ENCODE peak calls at places on chromosomes 6 and 20, in eight cellular contexts. Q is ovary, J is A549, E is K562, C is stomach, O is upper lobe of left lung, N is SK-N-SH, B is transverse colon. G is an unnamed sample.

GRCh38 chr6:155216312-155217028 is 47.3 kb upstream of the CLDN20 start:
- DNase-seq in Q (no peak), J (no peak), E (no peak), C (no peak), O (no peak), N (no peak), B (no peak), G (no peak)

GRCh38 chr20:48040491-48040890 is 255.2 kb upstream of the SULF2 start:
- DNase-seq in Q (no peak), J (no peak), E (no peak), C (no peak), O (no peak), N (no peak), B (no peak), G (no peak)

GRCh38 chr20:57398231-57398821 is 7.1 kb downstream of the RBM38 start:
- DNase-seq in Q (peak), J (no peak), E (no peak), C (peak), O (peak), N (no peak), B (peak), G (no peak)

GRCh38 chr6:134921276-134921979 is 28.5 kb downstream of the ALDH8A1 start:
- DNase-seq in Q (no peak), J (no peak), E (no peak), C (no peak), O (no peak), N (no peak), B (no peak), G (no peak)

GRCh38 chr6:164928366-164929154 is 380.8 kb downstream of the C6orf118 start:
- DNase-seq in Q (no peak), J (no peak), E (no peak), C (no peak), O (no peak), N (peak), B (no peak), G (no peak)

GRCh38 chr6:44624226-44624625 is 236.7 kb downstream of the CDC5L start:
- DNase-seq in Q (no peak), J (no peak), E (no peak), C (no peak), O (no peak), N (no peak), B (no peak), G (no peak)

GRCh38 chr20:47790032-47790965 is 5.0 kb upstream of the SULF2 start:
- DNase-seq in Q (no peak), J (no peak), E (no peak), C (no peak), O (no peak), N (peak), B (no peak), G (no peak)

GRCh38 chr6:98835149-98836024 is 1.0 kb downstream of the POU3F2 start:
- DNase-seq in Q (no peak), J (no peak), E (no peak), C (no peak), O (no peak), N (peak), B (no peak), G (no peak)

GRCh38 chr6:138099832-138100231 is 7.4 kb downstream of the PERP start:
- DNase-seq in Q (no peak), J (no peak), E (no peak), C (no peak), O (no peak), N (no peak), B (no peak), G (no peak)

GRCh38 chr20:51014797-51015722 is 7.8 kb downstream of the KCNG1 start:
- DNase-seq in Q (no peak), J (peak), E (peak), C (peak), O (no peak), N (peak), B (peak), G (no peak)

GRCh38 chr6:16743661-16744210 is 17.5 kb downstream of the ATXN1 start:
- DNase-seq in Q (no peak), J (no peak), E (no peak), C (no peak), O (no peak), N (no peak), B (no peak), G (no peak)

GRCh38 chr6:17968081-17968518 is 19.3 kb downstream of the KIF13A start:
- DNase-seq in Q (no peak), J (no peak), E (peak), C (no peak), O (no peak), N (no peak), B (no peak), G (no peak)

GRCh38 chr6:69768664-69769063 is 28.1 kb downstream of the LMBRD1 start:
- DNase-seq in Q (no peak), J (no peak), E (no peak), C (no peak), O (no peak), N (no peak), B (no peak), G (no peak)

GRCh38 chr6:907928-908327 is 215.0 kb upstream of the EXOC2 start:
- DNase-seq in Q (no peak), J (no peak), E (no peak), C (no peak), O (no peak), N (no peak), B (no peak), G (no peak)

GRCh38 chr20:49675368-49676151 is 38.1 kb downstream of the B4GALT5 start:
- DNase-seq in Q (no peak), J (peak), E (peak), C (no peak), O (no peak), N (no peak), B (peak), G (no peak)

GRCh38 chr6:21110684-21111398 is 482.7 kb upstream of the SOX4 start:
- DNase-seq in Q (no peak), J (no peak), E (no peak), C (no peak), O (no peak), N (no peak), B (no peak), G (no peak)

GRCh38 chr6:107971181-107971580 is 13.2 kb upstream of the SEC63 start:
- DNase-seq in Q (no peak), J (no peak), E (no peak), C (no peak), O (no peak), N (no peak), B (no peak), G (no peak)

GRCh38 chr20:8757146-8757545 is 311.7 kb upstream of the PLCB4 start:
- DNase-seq in Q (no peak), J (no peak), E (no peak), C (no peak), O (no peak), N (no peak), B (no peak), G (no peak)

GRCh38 chr6:30067460-30068139 is 602 bp downstream of the PPP1R11 start:
- DNase-seq in Q (peak), J (peak), E (no peak), C (no peak), O (no peak), N (peak), B (no peak), G (no peak)

GRCh38 chr6:108638993-108639392 is 78.3 kb downstream of the FOXO3 start:
- DNase-seq in Q (no peak), J (no peak), E (no peak), C (no peak), O (no peak), N (no peak), B (no peak), G (no peak)

GRCh38 chr6:24428615-24429014 is 25.9 kb downstream of the MRS2 start:
- DNase-seq in Q (no peak), J (no peak), E (no peak), C (no peak), O (no peak), N (no peak), B (no peak), G (no peak)

GRCh38 chr6:157184202-157185015 is 138.9 kb downstream of the TMEM242 start:
- DNase-seq in Q (peak), J (peak), E (peak), C (peak), O (peak), N (peak), B (peak), G (peak)

GRCh38 chr6:112682088-112682487 is 335.0 kb downstream of the RFPL4B start:
- DNase-seq in Q (no peak), J (no peak), E (no peak), C (no peak), O (no peak), N (no peak), B (no peak), G (no peak)

GRCh38 chr6:2749972-2750600 is 636 bp downstream of the MYLK4 start:
- DNase-seq in Q (peak), J (peak), E (peak), C (peak), O (peak), N (peak), B (peak), G (peak)

GRCh38 chr20:3681931-3682820 is at the start of gene ADAM33:
- DNase-seq in Q (peak), J (no peak), E (no peak), C (peak), O (no peak), N (peak), B (peak), G (peak)

GRCh38 chr6:124964764-124965105 is 2.5 kb downstream of the RNF217 start:
- DNase-seq in Q (no peak), J (no peak), E (no peak), C (no peak), O (no peak), N (no peak), B (no peak), G (no peak)

GRCh38 chr20:2705931-2706645 is 13.5 kb downstream of the EBF4 start:
- DNase-seq in Q (no peak), J (no peak), E (no peak), C (no peak), O (no peak), N (no peak), B (no peak), G (no peak)

GRCh38 chr20:14332796-14333345 is 4.5 kb downstream of the FLRT3 start:
- DNase-seq in Q (no peak), J (no peak), E (no peak), C (no peak), O (no peak), N (no peak), B (no peak), G (no peak)

GRCh38 chr6:7725412-7725811 is 487 bp upstream of the BMP6 start:
- DNase-seq in Q (peak), J (no peak), E (no peak), C (no peak), O (no peak), N (no peak), B (no peak), G (no peak)

GRCh38 chr6:139355172-139355571 is 19.3 kb downstream of the CITED2 start:
- DNase-seq in Q (no peak), J (no peak), E (no peak), C (no peak), O (no peak), N (no peak), B (no peak), G (no peak)

GRCh38 chr20:45366631-45367030 is 3.7 kb downstream of the SYS1 start:
- DNase-seq in Q (no peak), J (no peak), E (no peak), C (no peak), O (peak), N (no peak), B (no peak), G (no peak)

GRCh38 chr6:143806282-143807102 is 36.6 kb upstream of the LTV1 start:
- DNase-seq in Q (no peak), J (no peak), E (peak), C (no peak), O (peak), N (no peak), B (no peak), G (no peak)

GRCh38 chr6:121748376-121748775 is 312.9 kb downstream of the GJA1 start:
- DNase-seq in Q (no peak), J (no peak), E (no peak), C (no peak), O (no peak), N (no peak), B (no peak), G (no peak)

GRCh38 chr6:22445946-22446345 is 123.4 kb upstream of the HDGFL1 start:
- DNase-seq in Q (no peak), J (no peak), E (no peak), C (no peak), O (no peak), N (no peak), B (no peak), G (no peak)

GRCh38 chr6:107290491-107290890 is 168.9 kb downstream of the PDSS2 start:
- DNase-seq in Q (no peak), J (no peak), E (peak), C (no peak), O (no peak), N (no peak), B (no peak), G (no peak)

GRCh38 chr6:26129656-26130055 is 42.4 kb downstream of the HFE start:
- DNase-seq in Q (no peak), J (no peak), E (no peak), C (no peak), O (no peak), N (no peak), B (no peak), G (no peak)

GRCh38 chr20:43662943-43663655 is 3.8 kb upstream of the MYBL2 start:
- DNase-seq in Q (no peak), J (no peak), E (no peak), C (no peak), O (no peak), N (peak), B (peak), G (no peak)
- TF ChIP-seq EP300 in Q (no peak), J (no peak), E (no peak), C (no peak), O (no peak), N (no peak), B (no peak), G (no peak)

GRCh38 chr6:88670369-88670768 is 293.0 kb downstream of the RNGTT start:
- DNase-seq in Q (no peak), J (no peak), E (no peak), C (no peak), O (no peak), N (no peak), B (no peak), G (no peak)
- H3K27ac ChIP-seq in Q (no peak), J (no peak), E (no peak), C (no peak), O (no peak), N (no peak), B (no peak), G (no peak)

GRCh38 chr20:39282619-39283092 is 320.5 kb downstream of the DHX35 start:
- DNase-seq in Q (no peak), J (no peak), E (no peak), C (no peak), O (no peak), N (no peak), B (peak), G (no peak)
- TF ChIP-seq EP300 in Q (no peak), J (no peak), E (no peak), C (no peak), O (no peak), N (no peak), B (no peak), G (no peak)

GRCh38 chr6:87504440-87504839 is 31.7 kb downstream of the SLC35A1 start:
- DNase-seq in Q (no peak), J (no peak), E (no peak), C (no peak), O (no peak), N (no peak), B (no peak), G (no peak)

GRCh38 chr6:87498048-87498447 is 25.3 kb downstream of the SLC35A1 start:
- DNase-seq in Q (no peak), J (no peak), E (no peak), C (no peak), O (no peak), N (no peak), B (no peak), G (no peak)

GRCh38 chr6:87501809-87502572 is 29.2 kb downstream of the SLC35A1 start:
- DNase-seq in Q (no peak), J (no peak), E (no peak), C (no peak), O (no peak), N (no peak), B (no peak), G (no peak)
- H3K27ac ChIP-seq in Q (no peak), J (no peak), E (no peak), C (no peak), O (no peak), N (no peak), B (no peak), G (no peak)